ENCODE peak calls at places on chromosomes 16 and 17, in seven cellular contexts. J is cardiac muscle cell, N is cardiac fibroblast, H is RWPE1, F is A549, V is body of pancreas, U is upper lobe of right lung. S is an unnamed sample.
A peak's percentile ranks its signal among the peaks of the same experiment; 100 is the strongest.

GRCh38 chr17:78725448-78726021 is 56.5 kb downstream of the CYTH1 start:
- DNase-seq in H (no peak), U (no peak), F (no peak), J (no peak), V (no peak), N (no peak), S (peak; percentile 52)

GRCh38 chr16:49158029-49158642 is 123.5 kb downstream of the CBLN1 start:
- DNase-seq in H (peak; percentile 57), V (no peak), F (peak; percentile 2), U (no peak), J (peak; percentile 88), N (peak; percentile 1), S (peak; percentile 16)

GRCh38 chr16:89115216-89115949 is 21.7 kb downstream of the ACSF3 start:
- DNase-seq in N (peak; percentile 37), H (peak; percentile 13), J (no peak), F (no peak), V (no peak), U (peak; percentile 91), S (peak; percentile 82)

GRCh38 chr17:36072431-36073121 is 8.5 kb downstream of the CCL18 start:
- DNase-seq in U (peak; percentile 77), F (peak; percentile 70), J (peak; percentile 60), N (peak; percentile 43), V (peak; percentile 55), H (no peak), S (peak; percentile 77)

GRCh38 chr16:67013823-67014640 is 14.9 kb upstream of the CBFB start:
- DNase-seq in V (peak; percentile 63), H (peak; percentile 44), J (peak; percentile 78), N (peak; percentile 88), U (peak; percentile 85), F (peak; percentile 41), S (peak; percentile 68)

GRCh38 chr17:82598256-82599011 is 49.8 kb downstream of the WDR45B start:
- DNase-seq in N (peak; percentile 41), U (no peak), V (no peak), H (no peak), F (no peak), J (no peak), S (no peak)

GRCh38 chr16:28166394-28167208 is 45.2 kb downstream of the XPO6 start:
- DNase-seq in N (no peak), V (no peak), J (no peak), H (peak; percentile 80), U (no peak), F (no peak), S (no peak)

GRCh38 chr17:64259922-64260321 is 3.1 kb downstream of the TEX2 start:
- DNase-seq in F (no peak), N (peak; percentile 78), U (no peak), V (no peak), H (peak; percentile 59), J (no peak), S (no peak)

GRCh38 chr17:78793968-78794367 is 11.9 kb upstream of the CYTH1 start:
- DNase-seq in F (no peak), H (no peak), U (no peak), V (no peak), J (no peak), N (no peak), S (no peak)

GRCh38 chr17:47204722-47205418 is 4.3 kb upstream of the MYL4 start:
- DNase-seq in J (no peak), F (no peak), H (no peak), U (no peak), N (no peak), V (no peak), S (no peak)

GRCh38 chr17:63426917-63427308 is 19.2 kb downstream of the CYB561 start:
- DNase-seq in V (no peak), H (no peak), J (no peak), F (no peak), U (no peak), N (no peak), S (no peak)

GRCh38 chr16:23699100-23699499 is 13.9 kb downstream of the ERN2 start:
- DNase-seq in F (no peak), V (no peak), N (no peak), U (no peak), H (no peak), J (no peak), S (no peak)

GRCh38 chr16:72769876-72770275 is 278.1 kb downstream of the ZFHX3 start:
- DNase-seq in J (no peak), F (no peak), V (no peak), N (no peak), H (no peak), U (no peak), S (no peak)

GRCh38 chr17:16917995-16918394 is 53.9 kb downstream of the TNFRSF13B start:
- DNase-seq in V (no peak), N (no peak), J (no peak), H (no peak), F (no peak), U (peak; percentile 82), S (peak; percentile 11)

GRCh38 chr17:68455756-68456528 is 1.4 kb downstream of the WIPI1 start:
- DNase-seq in F (no peak), J (no peak), N (peak; percentile 91), V (peak; percentile 48), H (peak; percentile 59), U (no peak), S (no peak)

GRCh38 chr17:17723354-17724261 is 42.4 kb downstream of the RAI1 start:
- DNase-seq in V (no peak), N (peak; percentile 74), H (no peak), J (peak; percentile 83), F (no peak), U (no peak), S (peak; percentile 62)

GRCh38 chr16:57829969-57830360 is 27.7 kb upstream of the KIFC3 start:
- DNase-seq in N (no peak), J (no peak), H (no peak), U (no peak), F (no peak), V (no peak), S (no peak)

GRCh38 chr16:57826706-57827625 is 24.7 kb upstream of the KIFC3 start:
- DNase-seq in N (no peak), F (no peak), J (no peak), V (peak; percentile 75), U (no peak), H (no peak), S (no peak)

GRCh38 chr16:57830890-57831484 is 28.7 kb upstream of the KIFC3 start:
- DNase-seq in V (no peak), F (no peak), N (no peak), U (no peak), J (no peak), H (no peak), S (no peak)

GRCh38 chr16:57826040-57826434 is 23.7 kb upstream of the KIFC3 start:
- DNase-seq in U (no peak), V (no peak), H (no peak), J (no peak), F (no peak), N (no peak), S (no peak)

GRCh38 chr16:57828272-57829161 is 26.2 kb upstream of the KIFC3 start:
- DNase-seq in U (no peak), H (no peak), J (no peak), F (no peak), V (no peak), N (no peak), S (no peak)
- TF ChIP-seq CTCF in U (no peak), H (no peak), J (no peak), F (no peak), V (no peak), N (no peak), S (no peak)

GRCh38 chr17:59737324-59737723 is 29.9 kb downstream of the VMP1 start:
- DNase-seq in U (no peak), N (no peak), F (no peak), V (no peak), H (no peak), J (no peak), S (no peak)
- TF ChIP-seq CTCF in U (no peak), N (no peak), F (no peak), V (no peak), H (no peak), J (no peak), S (no peak)

GRCh38 chr17:66451188-66452149 is 149.1 kb downstream of the PRKCA start:
- DNase-seq in F (peak; percentile 62), V (peak; percentile 45), H (no peak), U (no peak), N (no peak), J (peak; percentile 34), S (no peak)
- TF ChIP-seq CTCF in F (peak; percentile 52), V (peak; percentile 20), H (no peak), U (peak; percentile 7), N (peak; percentile 8), J (peak; percentile 24), S (peak; percentile 7)

GRCh38 chr16:81585785-81586184 is 141.2 kb downstream of the CMIP start:
- DNase-seq in F (no peak), H (no peak), U (no peak), J (peak; percentile 12), N (no peak), V (no peak), S (no peak)
- TF ChIP-seq CTCF in F (peak; percentile 32), H (no peak), U (no peak), J (peak; percentile 31), N (peak; percentile 16), V (no peak), S (no peak)

DNA sequence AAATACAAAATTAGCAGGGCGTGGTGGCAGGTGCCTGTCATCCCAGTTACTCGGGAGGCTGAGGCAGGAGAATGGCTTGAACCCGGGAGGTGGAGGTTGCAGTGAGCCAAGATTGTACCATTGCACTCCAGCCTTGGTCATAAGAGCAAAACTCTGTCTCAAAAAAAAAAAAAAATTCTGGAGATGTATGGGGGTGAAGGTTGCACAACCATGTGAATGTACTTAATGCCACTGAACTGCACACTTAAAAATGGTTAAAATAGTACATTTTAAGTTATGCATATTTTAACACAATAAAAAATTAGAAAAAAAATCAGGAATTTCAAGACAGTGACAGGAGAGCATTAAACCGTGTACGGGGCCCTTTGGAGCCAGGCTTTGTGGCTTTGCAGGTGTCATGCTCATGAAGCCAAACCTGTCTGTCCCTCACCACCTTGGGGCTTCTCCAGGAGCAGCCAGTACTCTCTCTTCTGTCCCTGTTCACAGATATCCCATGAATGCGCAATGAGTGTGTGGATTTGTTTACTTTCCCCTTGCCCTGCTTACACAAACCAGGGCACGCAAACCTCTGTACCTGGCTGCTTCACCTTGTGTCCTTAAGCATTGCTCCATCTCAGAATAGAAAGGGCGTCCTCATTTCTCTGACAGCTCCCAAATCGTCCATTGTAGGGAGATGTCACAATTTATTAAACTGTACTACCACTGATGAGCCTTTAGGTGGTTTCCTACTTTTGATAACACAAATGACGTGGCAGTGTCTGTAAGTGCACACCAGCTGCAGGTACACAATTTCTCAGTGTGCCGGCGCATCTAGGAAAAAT is 58.2 kb upstream of the CBX4 start:
- DNase-seq in J (no peak), H (no peak), F (no peak), N (no peak), U (no peak), V (no peak), S (no peak)
- TF ChIP-seq CTCF in J (no peak), H (no peak), F (no peak), N (no peak), U (no peak), V (no peak), S (no peak)

DNA sequence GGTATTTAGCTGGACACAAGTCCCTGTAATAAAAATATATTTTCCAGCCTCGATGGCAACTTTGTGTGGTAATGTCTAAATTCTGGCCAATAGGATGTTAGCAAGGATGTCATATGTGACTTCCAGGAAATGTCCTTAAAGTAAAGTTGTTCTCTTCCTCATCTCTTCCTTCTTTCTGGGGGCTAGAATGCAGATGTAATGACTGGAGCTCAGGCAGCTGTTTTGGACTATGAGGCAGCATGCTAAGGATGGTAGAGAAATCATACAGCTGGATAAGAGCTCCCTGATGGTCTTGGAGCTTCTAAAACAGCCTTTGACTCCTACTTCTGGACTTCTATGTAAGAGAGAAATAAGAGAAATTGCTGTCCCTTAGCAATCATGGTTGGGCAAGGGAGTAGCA is 16.9 kb upstream of the MAPT start:
- DNase-seq in F (no peak), N (no peak), U (no peak), V (no peak), H (no peak), J (no peak), S (no peak)
- TF ChIP-seq CTCF in F (no peak), N (no peak), U (no peak), V (no peak), H (no peak), J (no peak), S (no peak)